ENCODE peak calls at places on chromosomes 16 and 17, in four cellular contexts. One of them, this sample, is unnamed.

GRCh38 chr16:24309222-24309905 is 53.2 kb downstream of the CACNG3 start:
- DNase-seq in lung: no peak
- DNase-seq in heart left ventricle: no peak
- DNase-seq in CD4-positive, CD25-positive, alpha-beta regulatory T cell: no peak
- DNase-seq in this sample: peak

GRCh38 chr16:35516971-35517370 is 2057.6 kb downstream of the TP53TG3F start:
- DNase-seq in lung: no peak
- DNase-seq in CD4-positive, CD25-positive, alpha-beta regulatory T cell: no peak
- DNase-seq in heart left ventricle: no peak
- DNase-seq in this sample: no peak

GRCh38 chr17:49946208-49946607 is 22.8 kb upstream of the DLX4 start:
- DNase-seq in lung: no peak
- DNase-seq in heart left ventricle: no peak
- DNase-seq in CD4-positive, CD25-positive, alpha-beta regulatory T cell: no peak
- DNase-seq in this sample: no peak

GRCh38 chr17:8059131-8059530 is 20.3 kb downstream of the ALOX15B start:
- DNase-seq in heart left ventricle: no peak
- DNase-seq in CD4-positive, CD25-positive, alpha-beta regulatory T cell: no peak
- DNase-seq in lung: no peak
- DNase-seq in this sample: no peak

GRCh38 chr17:13626703-13627102 is 25.0 kb upstream of the HS3ST3A1 start:
- DNase-seq in CD4-positive, CD25-positive, alpha-beta regulatory T cell: no peak
- DNase-seq in heart left ventricle: no peak
- DNase-seq in lung: no peak
- DNase-seq in this sample: no peak

GRCh38 chr17:330993-331701 is 21.5 kb downstream of the RPH3AL start:
- DNase-seq in lung: no peak
- DNase-seq in heart left ventricle: peak
- DNase-seq in CD4-positive, CD25-positive, alpha-beta regulatory T cell: peak
- DNase-seq in this sample: peak

GRCh38 chr17:81039854-81040758 is 5.2 kb downstream of the BAIAP2 start:
- DNase-seq in lung: no peak
- DNase-seq in heart left ventricle: no peak
- DNase-seq in CD4-positive, CD25-positive, alpha-beta regulatory T cell: no peak
- DNase-seq in this sample: no peak

GRCh38 chr16:30774367-30775130 is 12.4 kb downstream of the RNF40 start:
- DNase-seq in heart left ventricle: no peak
- DNase-seq in CD4-positive, CD25-positive, alpha-beta regulatory T cell: no peak
- DNase-seq in lung: no peak
- DNase-seq in this sample: no peak

GRCh38 chr16:11157143-11157542 is 98.9 kb downstream of the SOCS1 start:
- DNase-seq in CD4-positive, CD25-positive, alpha-beta regulatory T cell: peak
- DNase-seq in lung: no peak
- DNase-seq in heart left ventricle: no peak
- DNase-seq in this sample: no peak

GRCh38 chr17:44688675-44689491 is 693 bp downstream of the CCDC43 start:
- DNase-seq in heart left ventricle: no peak
- DNase-seq in CD4-positive, CD25-positive, alpha-beta regulatory T cell: no peak
- DNase-seq in lung: no peak
- DNase-seq in this sample: no peak

GRCh38 chr16:29748077-29748759 is 2.4 kb upstream of the C16orf54 start:
- DNase-seq in CD4-positive, CD25-positive, alpha-beta regulatory T cell: no peak
- DNase-seq in lung: no peak
- DNase-seq in heart left ventricle: no peak
- DNase-seq in this sample: no peak

GRCh38 chr17:15048381-15048780 is 216.7 kb downstream of the PMP22 start:
- DNase-seq in heart left ventricle: no peak
- DNase-seq in CD4-positive, CD25-positive, alpha-beta regulatory T cell: no peak
- DNase-seq in lung: no peak
- DNase-seq in this sample: peak

GRCh38 chr17:6755731-6756184 is at the start of gene XAF1:
- DNase-seq in lung: peak
- DNase-seq in heart left ventricle: peak
- DNase-seq in CD4-positive, CD25-positive, alpha-beta regulatory T cell: peak
- DNase-seq in this sample: peak

GRCh38 chr17:78716814-78717393 is 65.2 kb downstream of the CYTH1 start:
- DNase-seq in CD4-positive, CD25-positive, alpha-beta regulatory T cell: peak
- DNase-seq in lung: peak
- DNase-seq in heart left ventricle: peak
- DNase-seq in this sample: peak

GRCh38 chr17:46039592-46040186 is 40.6 kb downstream of the STH start:
- DNase-seq in lung: no peak
- DNase-seq in CD4-positive, CD25-positive, alpha-beta regulatory T cell: no peak
- DNase-seq in heart left ventricle: peak
- DNase-seq in this sample: no peak

GRCh38 chr16:48182979-48183537 is 27.3 kb upstream of the ABCC12 start:
- DNase-seq in CD4-positive, CD25-positive, alpha-beta regulatory T cell: no peak
- DNase-seq in lung: no peak
- DNase-seq in heart left ventricle: no peak
- DNase-seq in this sample: no peak

GRCh38 chr17:1120596-1121441 is 59.0 kb downstream of the ABR start:
- DNase-seq in CD4-positive, CD25-positive, alpha-beta regulatory T cell: no peak
- DNase-seq in heart left ventricle: no peak
- DNase-seq in lung: no peak
- DNase-seq in this sample: no peak

GRCh38 chr16:21088646-21089538 is 61.8 kb downstream of the DNAH3 start:
- DNase-seq in CD4-positive, CD25-positive, alpha-beta regulatory T cell: no peak
- DNase-seq in heart left ventricle: no peak
- DNase-seq in lung: no peak
- DNase-seq in this sample: no peak

GRCh38 chr17:68707032-68707431 is 105.9 kb upstream of the FAM20A start:
- DNase-seq in lung: no peak
- DNase-seq in heart left ventricle: no peak
- DNase-seq in CD4-positive, CD25-positive, alpha-beta regulatory T cell: no peak
- DNase-seq in this sample: no peak

GRCh38 chr17:82436601-82437324 is 13.8 kb downstream of the CYBC1 start:
- DNase-seq in heart left ventricle: no peak
- DNase-seq in CD4-positive, CD25-positive, alpha-beta regulatory T cell: no peak
- DNase-seq in lung: no peak
- DNase-seq in this sample: no peak

GRCh38 chr16:89921699-89922476 is 1.3 kb upstream of the TUBB3 start:
- DNase-seq in lung: peak
- DNase-seq in heart left ventricle: peak
- DNase-seq in CD4-positive, CD25-positive, alpha-beta regulatory T cell: no peak
- DNase-seq in this sample: no peak

GRCh38 chr17:74190154-74190553 is 13.3 kb upstream of the RPL38 start:
- DNase-seq in heart left ventricle: no peak
- DNase-seq in lung: no peak
- DNase-seq in CD4-positive, CD25-positive, alpha-beta regulatory T cell: peak
- DNase-seq in this sample: peak

GRCh38 chr17:72166040-72166439 is 45.2 kb downstream of the SOX9 start:
- DNase-seq in CD4-positive, CD25-positive, alpha-beta regulatory T cell: no peak
- DNase-seq in lung: no peak
- DNase-seq in heart left ventricle: no peak
- DNase-seq in this sample: no peak

GRCh38 chr16:11012841-11013240 is 68.5 kb downstream of the CLEC16A start:
- DNase-seq in lung: no peak
- DNase-seq in CD4-positive, CD25-positive, alpha-beta regulatory T cell: no peak
- DNase-seq in heart left ventricle: no peak
- DNase-seq in this sample: no peak

GRCh38 chr17:81616877-81617276 is 20.0 kb downstream of the NPLOC4 start:
- DNase-seq in CD4-positive, CD25-positive, alpha-beta regulatory T cell: no peak
- DNase-seq in heart left ventricle: peak
- DNase-seq in lung: no peak
- DNase-seq in this sample: no peak

GRCh38 chr17:18278867-18279266 is 18.4 kb downstream of the MIEF2 start:
- DNase-seq in heart left ventricle: no peak
- DNase-seq in lung: no peak
- DNase-seq in CD4-positive, CD25-positive, alpha-beta regulatory T cell: no peak
- DNase-seq in this sample: no peak

GRCh38 chr17:77264617-77265230 is 124.0 kb downstream of the SEC14L1 start:
- DNase-seq in CD4-positive, CD25-positive, alpha-beta regulatory T cell: no peak
- DNase-seq in lung: no peak
- DNase-seq in heart left ventricle: no peak
- DNase-seq in this sample: no peak

GRCh38 chr16:87918866-87919680 is 17.3 kb downstream of the CA5A start:
- DNase-seq in lung: no peak
- DNase-seq in CD4-positive, CD25-positive, alpha-beta regulatory T cell: no peak
- DNase-seq in heart left ventricle: peak
- DNase-seq in this sample: no peak

GRCh38 chr17:8125196-8125946 is 1.5 kb upstream of the HES7 start:
- DNase-seq in heart left ventricle: peak
- DNase-seq in lung: peak
- DNase-seq in CD4-positive, CD25-positive, alpha-beta regulatory T cell: peak
- DNase-seq in this sample: peak

GRCh38 chr17:74055508-74056160 is 147.8 kb upstream of the RPL38 start:
- DNase-seq in lung: no peak
- DNase-seq in CD4-positive, CD25-positive, alpha-beta regulatory T cell: no peak
- DNase-seq in heart left ventricle: no peak
- DNase-seq in this sample: no peak

GRCh38 chr17:48374650-48375230 is 55.3 kb downstream of the SKAP1 start:
- DNase-seq in CD4-positive, CD25-positive, alpha-beta regulatory T cell: peak
- DNase-seq in lung: no peak
- DNase-seq in heart left ventricle: no peak
- DNase-seq in this sample: peak

GRCh38 chr16:71460246-71460645 is 1.8 kb downstream of the ZNF23 start:
- DNase-seq in CD4-positive, CD25-positive, alpha-beta regulatory T cell: no peak
- DNase-seq in heart left ventricle: no peak
- DNase-seq in lung: no peak
- DNase-seq in this sample: no peak

GRCh38 chr17:57862990-57863667 is 13.3 kb upstream of the MRPS23 start:
- DNase-seq in CD4-positive, CD25-positive, alpha-beta regulatory T cell: no peak
- DNase-seq in lung: no peak
- DNase-seq in heart left ventricle: no peak
- DNase-seq in this sample: no peak

GRCh38 chr17:20226814-20227482 is 217.8 kb downstream of the SPECC1 start:
- DNase-seq in CD4-positive, CD25-positive, alpha-beta regulatory T cell: peak
- DNase-seq in lung: peak
- DNase-seq in heart left ventricle: peak
- DNase-seq in this sample: peak

GRCh38 chr17:61451538-61452300 is 503 bp upstream of the TBX4 start:
- DNase-seq in lung: no peak
- DNase-seq in heart left ventricle: no peak
- DNase-seq in CD4-positive, CD25-positive, alpha-beta regulatory T cell: no peak
- DNase-seq in this sample: no peak
- H3K4me3 ChIP-seq in lung: peak
- H3K4me3 ChIP-seq in heart left ventricle: peak
- H3K4me3 ChIP-seq in CD4-positive, CD25-positive, alpha-beta regulatory T cell: no peak
- H3K4me3 ChIP-seq in this sample: no peak

DNA sequence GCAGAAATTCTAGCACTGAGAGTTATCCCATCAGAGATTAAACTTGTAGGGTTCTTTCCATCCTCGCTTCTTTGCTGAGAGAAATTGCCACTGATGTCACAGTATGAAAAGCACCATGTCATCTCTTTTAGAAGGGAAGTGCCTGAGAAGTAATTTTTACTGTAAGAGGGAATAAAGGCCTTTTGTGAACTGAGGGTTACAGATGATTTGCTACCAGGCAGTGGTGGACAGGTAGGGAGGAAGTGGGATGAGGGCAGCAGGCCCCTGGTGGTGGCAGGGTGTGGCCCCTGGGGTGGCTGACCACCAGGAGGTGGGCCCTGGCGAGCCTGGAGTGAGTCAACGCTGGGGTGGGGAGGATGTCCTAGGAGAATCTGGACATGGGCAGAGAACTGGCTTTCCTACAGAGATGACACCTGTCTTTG is 6.4 kb upstream of the MILR1 start:
- DNase-seq in heart left ventricle: no peak
- DNase-seq in lung: no peak
- DNase-seq in CD4-positive, CD25-positive, alpha-beta regulatory T cell: peak
- DNase-seq in this sample: no peak
- H3K4me3 ChIP-seq in heart left ventricle: no peak
- H3K4me3 ChIP-seq in lung: no peak
- H3K4me3 ChIP-seq in CD4-positive, CD25-positive, alpha-beta regulatory T cell: peak
- H3K4me3 ChIP-seq in this sample: no peak

GRCh38 chr17:39755550-39756375 is 18.0 kb downstream of the GRB7 start:
- DNase-seq in lung: no peak
- DNase-seq in heart left ventricle: no peak
- DNase-seq in CD4-positive, CD25-positive, alpha-beta regulatory T cell: peak
- DNase-seq in this sample: peak
- H3K4me3 ChIP-seq in lung: no peak
- H3K4me3 ChIP-seq in heart left ventricle: no peak
- H3K4me3 ChIP-seq in CD4-positive, CD25-positive, alpha-beta regulatory T cell: peak
- H3K4me3 ChIP-seq in this sample: peak

GRCh38 chr16:73251608-73252007 is 203.7 kb upstream of the ZFHX3 start:
- DNase-seq in CD4-positive, CD25-positive, alpha-beta regulatory T cell: no peak
- DNase-seq in lung: no peak
- DNase-seq in heart left ventricle: no peak
- DNase-seq in this sample: no peak

GRCh38 chr16:73248316-73248715 is 200.4 kb upstream of the ZFHX3 start:
- DNase-seq in CD4-positive, CD25-positive, alpha-beta regulatory T cell: no peak
- DNase-seq in heart left ventricle: no peak
- DNase-seq in lung: no peak
- DNase-seq in this sample: no peak

GRCh38 chr16:73254983-73255382 is 207.1 kb upstream of the ZFHX3 start:
- DNase-seq in heart left ventricle: no peak
- DNase-seq in lung: no peak
- DNase-seq in CD4-positive, CD25-positive, alpha-beta regulatory T cell: no peak
- DNase-seq in this sample: no peak

GRCh38 chr16:73253922-73254480 is 206.1 kb upstream of the ZFHX3 start:
- DNase-seq in CD4-positive, CD25-positive, alpha-beta regulatory T cell: no peak
- DNase-seq in heart left ventricle: no peak
- DNase-seq in lung: no peak
- DNase-seq in this sample: no peak
- H3K4me3 ChIP-seq in CD4-positive, CD25-positive, alpha-beta regulatory T cell: no peak
- H3K4me3 ChIP-seq in heart left ventricle: no peak
- H3K4me3 ChIP-seq in lung: no peak
- H3K4me3 ChIP-seq in this sample: no peak

This sample was measured in Jurkat, Clone E6-1.